ENCODE peak calls at places on chromosomes 1 and 21, in seven cellular contexts. One of them, this sample, is unnamed.

GRCh38 chr1:107135466-107135865 is 5.4 kb upstream of the NTNG1 start:
- DNase-seq in NCI-H1694: no peak
- DNase-seq in activated gamma-delta T cell treated with Interleukin-2 at 50 U/mL for 16 hours: no peak
- DNase-seq in activated T-cell treated with anti-CD3 and anti-CD28 coated beads for 24 hours: no peak
- DNase-seq in right atrium auricular region: no peak
- DNase-seq in stimulated activated naive CD8-positive, alpha-beta T cell treated with anti-CD3 and anti-CD28 coated beads, Interleukin-15, Interleukin-2, amounts not matched to agents 100 U/mL and 50 U/mL, for 24 hours: peak
- DNase-seq in AG08395: peak
- DNase-seq in this sample: no peak

GRCh38 chr1:172588296-172589291 is 55.6 kb downstream of the SUCO start:
- DNase-seq in NCI-H1694: no peak
- DNase-seq in activated gamma-delta T cell treated with Interleukin-2 at 50 U/mL for 16 hours: no peak
- DNase-seq in activated T-cell treated with anti-CD3 and anti-CD28 coated beads for 24 hours: no peak
- DNase-seq in right atrium auricular region: no peak
- DNase-seq in stimulated activated naive CD8-positive, alpha-beta T cell treated with anti-CD3 and anti-CD28 coated beads, Interleukin-15, Interleukin-2, amounts not matched to agents 100 U/mL and 50 U/mL, for 24 hours: peak
- DNase-seq in AG08395: peak
- DNase-seq in this sample: no peak

GRCh38 chr1:18932387-18932786 is 24.1 kb downstream of the IFFO2 start:
- DNase-seq in NCI-H1694: no peak
- DNase-seq in activated gamma-delta T cell treated with Interleukin-2 at 50 U/mL for 16 hours: no peak
- DNase-seq in activated T-cell treated with anti-CD3 and anti-CD28 coated beads for 24 hours: no peak
- DNase-seq in right atrium auricular region: no peak
- DNase-seq in stimulated activated naive CD8-positive, alpha-beta T cell treated with anti-CD3 and anti-CD28 coated beads, Interleukin-15, Interleukin-2, amounts not matched to agents 100 U/mL and 50 U/mL, for 24 hours: no peak
- DNase-seq in AG08395: no peak
- DNase-seq in this sample: no peak

GRCh38 chr1:208179303-208179702 is 64.9 kb downstream of the PLXNA2 start:
- DNase-seq in NCI-H1694: no peak
- DNase-seq in activated gamma-delta T cell treated with Interleukin-2 at 50 U/mL for 16 hours: no peak
- DNase-seq in activated T-cell treated with anti-CD3 and anti-CD28 coated beads for 24 hours: no peak
- DNase-seq in right atrium auricular region: no peak
- DNase-seq in stimulated activated naive CD8-positive, alpha-beta T cell treated with anti-CD3 and anti-CD28 coated beads, Interleukin-15, Interleukin-2, amounts not matched to agents 100 U/mL and 50 U/mL, for 24 hours: no peak
- DNase-seq in AG08395: no peak
- DNase-seq in this sample: no peak

GRCh38 chr1:91948501-91949355 is 473 bp upstream of the BRDT start:
- DNase-seq in NCI-H1694: no peak
- DNase-seq in activated gamma-delta T cell treated with Interleukin-2 at 50 U/mL for 16 hours: peak
- DNase-seq in activated T-cell treated with anti-CD3 and anti-CD28 coated beads for 24 hours: peak
- DNase-seq in right atrium auricular region: no peak
- DNase-seq in stimulated activated naive CD8-positive, alpha-beta T cell treated with anti-CD3 and anti-CD28 coated beads, Interleukin-15, Interleukin-2, amounts not matched to agents 100 U/mL and 50 U/mL, for 24 hours: no peak
- DNase-seq in AG08395: no peak
- DNase-seq in this sample: no peak

GRCh38 chr1:93306920-93307319 is 38.8 kb upstream of the DR1 start:
- DNase-seq in NCI-H1694: no peak
- DNase-seq in activated gamma-delta T cell treated with Interleukin-2 at 50 U/mL for 16 hours: no peak
- DNase-seq in activated T-cell treated with anti-CD3 and anti-CD28 coated beads for 24 hours: no peak
- DNase-seq in right atrium auricular region: no peak
- DNase-seq in stimulated activated naive CD8-positive, alpha-beta T cell treated with anti-CD3 and anti-CD28 coated beads, Interleukin-15, Interleukin-2, amounts not matched to agents 100 U/mL and 50 U/mL, for 24 hours: no peak
- DNase-seq in AG08395: no peak
- DNase-seq in this sample: no peak

GRCh38 chr1:217921126-217921900 is 290.2 kb downstream of the SPATA17 start:
- DNase-seq in NCI-H1694: no peak
- DNase-seq in activated gamma-delta T cell treated with Interleukin-2 at 50 U/mL for 16 hours: no peak
- DNase-seq in activated T-cell treated with anti-CD3 and anti-CD28 coated beads for 24 hours: no peak
- DNase-seq in right atrium auricular region: no peak
- DNase-seq in stimulated activated naive CD8-positive, alpha-beta T cell treated with anti-CD3 and anti-CD28 coated beads, Interleukin-15, Interleukin-2, amounts not matched to agents 100 U/mL and 50 U/mL, for 24 hours: no peak
- DNase-seq in AG08395: no peak
- DNase-seq in this sample: no peak

GRCh38 chr1:13808729-13809131 is 108.7 kb downstream of the PRDM2 start:
- DNase-seq in NCI-H1694: peak
- DNase-seq in activated gamma-delta T cell treated with Interleukin-2 at 50 U/mL for 16 hours: no peak
- DNase-seq in activated T-cell treated with anti-CD3 and anti-CD28 coated beads for 24 hours: no peak
- DNase-seq in right atrium auricular region: no peak
- DNase-seq in stimulated activated naive CD8-positive, alpha-beta T cell treated with anti-CD3 and anti-CD28 coated beads, Interleukin-15, Interleukin-2, amounts not matched to agents 100 U/mL and 50 U/mL, for 24 hours: no peak
- DNase-seq in AG08395: no peak
- DNase-seq in this sample: no peak

GRCh38 chr1:242129103-242129502 is 130.2 kb upstream of the MAP1LC3C start:
- DNase-seq in NCI-H1694: peak
- DNase-seq in activated gamma-delta T cell treated with Interleukin-2 at 50 U/mL for 16 hours: no peak
- DNase-seq in activated T-cell treated with anti-CD3 and anti-CD28 coated beads for 24 hours: no peak
- DNase-seq in right atrium auricular region: no peak
- DNase-seq in stimulated activated naive CD8-positive, alpha-beta T cell treated with anti-CD3 and anti-CD28 coated beads, Interleukin-15, Interleukin-2, amounts not matched to agents 100 U/mL and 50 U/mL, for 24 hours: no peak
- DNase-seq in AG08395: peak
- DNase-seq in this sample: no peak

GRCh38 chr1:5751833-5752714 is 240.2 kb downstream of the NPHP4 start:
- DNase-seq in NCI-H1694: no peak
- DNase-seq in activated gamma-delta T cell treated with Interleukin-2 at 50 U/mL for 16 hours: no peak
- DNase-seq in activated T-cell treated with anti-CD3 and anti-CD28 coated beads for 24 hours: no peak
- DNase-seq in right atrium auricular region: no peak
- DNase-seq in stimulated activated naive CD8-positive, alpha-beta T cell treated with anti-CD3 and anti-CD28 coated beads, Interleukin-15, Interleukin-2, amounts not matched to agents 100 U/mL and 50 U/mL, for 24 hours: no peak
- DNase-seq in AG08395: no peak
- DNase-seq in this sample: no peak

GRCh38 chr1:209583408-209583807 is at the start of gene CAMK1G:
- DNase-seq in NCI-H1694: no peak
- DNase-seq in activated gamma-delta T cell treated with Interleukin-2 at 50 U/mL for 16 hours: no peak
- DNase-seq in activated T-cell treated with anti-CD3 and anti-CD28 coated beads for 24 hours: no peak
- DNase-seq in right atrium auricular region: no peak
- DNase-seq in stimulated activated naive CD8-positive, alpha-beta T cell treated with anti-CD3 and anti-CD28 coated beads, Interleukin-15, Interleukin-2, amounts not matched to agents 100 U/mL and 50 U/mL, for 24 hours: no peak
- DNase-seq in AG08395: peak
- DNase-seq in this sample: no peak

GRCh38 chr21:37459575-37459974 is 93.0 kb downstream of the DYRK1A start:
- DNase-seq in NCI-H1694: no peak
- DNase-seq in activated gamma-delta T cell treated with Interleukin-2 at 50 U/mL for 16 hours: no peak
- DNase-seq in activated T-cell treated with anti-CD3 and anti-CD28 coated beads for 24 hours: no peak
- DNase-seq in right atrium auricular region: no peak
- DNase-seq in stimulated activated naive CD8-positive, alpha-beta T cell treated with anti-CD3 and anti-CD28 coated beads, Interleukin-15, Interleukin-2, amounts not matched to agents 100 U/mL and 50 U/mL, for 24 hours: no peak
- DNase-seq in AG08395: peak
- DNase-seq in this sample: no peak

GRCh38 chr1:100328133-100328532 is 24.2 kb upstream of the CDC14A start:
- DNase-seq in NCI-H1694: no peak
- DNase-seq in activated gamma-delta T cell treated with Interleukin-2 at 50 U/mL for 16 hours: no peak
- DNase-seq in activated T-cell treated with anti-CD3 and anti-CD28 coated beads for 24 hours: no peak
- DNase-seq in right atrium auricular region: no peak
- DNase-seq in stimulated activated naive CD8-positive, alpha-beta T cell treated with anti-CD3 and anti-CD28 coated beads, Interleukin-15, Interleukin-2, amounts not matched to agents 100 U/mL and 50 U/mL, for 24 hours: no peak
- DNase-seq in AG08395: no peak
- DNase-seq in this sample: no peak

GRCh38 chr1:244839656-244840055 is 4.2 kb downstream of the COX20 start:
- DNase-seq in NCI-H1694: no peak
- DNase-seq in activated gamma-delta T cell treated with Interleukin-2 at 50 U/mL for 16 hours: no peak
- DNase-seq in activated T-cell treated with anti-CD3 and anti-CD28 coated beads for 24 hours: no peak
- DNase-seq in right atrium auricular region: no peak
- DNase-seq in stimulated activated naive CD8-positive, alpha-beta T cell treated with anti-CD3 and anti-CD28 coated beads, Interleukin-15, Interleukin-2, amounts not matched to agents 100 U/mL and 50 U/mL, for 24 hours: no peak
- DNase-seq in AG08395: peak
- DNase-seq in this sample: no peak

GRCh38 chr1:63408331-63408730 is 40.9 kb downstream of the ALG6 start:
- DNase-seq in NCI-H1694: no peak
- DNase-seq in activated gamma-delta T cell treated with Interleukin-2 at 50 U/mL for 16 hours: no peak
- DNase-seq in activated T-cell treated with anti-CD3 and anti-CD28 coated beads for 24 hours: no peak
- DNase-seq in right atrium auricular region: no peak
- DNase-seq in stimulated activated naive CD8-positive, alpha-beta T cell treated with anti-CD3 and anti-CD28 coated beads, Interleukin-15, Interleukin-2, amounts not matched to agents 100 U/mL and 50 U/mL, for 24 hours: no peak
- DNase-seq in AG08395: no peak
- DNase-seq in this sample: no peak

GRCh38 chr1:225754940-225755635 is 22.5 kb upstream of the SRP9 start:
- DNase-seq in NCI-H1694: no peak
- DNase-seq in activated gamma-delta T cell treated with Interleukin-2 at 50 U/mL for 16 hours: no peak
- DNase-seq in activated T-cell treated with anti-CD3 and anti-CD28 coated beads for 24 hours: no peak
- DNase-seq in right atrium auricular region: peak
- DNase-seq in stimulated activated naive CD8-positive, alpha-beta T cell treated with anti-CD3 and anti-CD28 coated beads, Interleukin-15, Interleukin-2, amounts not matched to agents 100 U/mL and 50 U/mL, for 24 hours: no peak
- DNase-seq in AG08395: peak
- DNase-seq in this sample: no peak

GRCh38 chr1:32539584-32540571 is 651 bp downstream of the ZBTB8A start:
- DNase-seq in NCI-H1694: peak
- DNase-seq in activated gamma-delta T cell treated with Interleukin-2 at 50 U/mL for 16 hours: no peak
- DNase-seq in activated T-cell treated with anti-CD3 and anti-CD28 coated beads for 24 hours: no peak
- DNase-seq in right atrium auricular region: no peak
- DNase-seq in stimulated activated naive CD8-positive, alpha-beta T cell treated with anti-CD3 and anti-CD28 coated beads, Interleukin-15, Interleukin-2, amounts not matched to agents 100 U/mL and 50 U/mL, for 24 hours: peak
- DNase-seq in AG08395: peak
- DNase-seq in this sample: no peak

GRCh38 chr1:98468111-98468717 is 193.3 kb upstream of the SNX7 start:
- DNase-seq in NCI-H1694: peak
- DNase-seq in activated gamma-delta T cell treated with Interleukin-2 at 50 U/mL for 16 hours: no peak
- DNase-seq in activated T-cell treated with anti-CD3 and anti-CD28 coated beads for 24 hours: no peak
- DNase-seq in right atrium auricular region: no peak
- DNase-seq in stimulated activated naive CD8-positive, alpha-beta T cell treated with anti-CD3 and anti-CD28 coated beads, Interleukin-15, Interleukin-2, amounts not matched to agents 100 U/mL and 50 U/mL, for 24 hours: no peak
- DNase-seq in AG08395: peak
- DNase-seq in this sample: no peak

This sample was measured in B cell.